ENCODE peak calls at places on chromosomes 16 and 17, in nine cellular contexts. Y is mucosa of descending colon; A is RWPE1; J is fibroblast of the aortic adventitia; Z is progenitor cell of endocrine pancreas; N is WERI-Rb-1; Q is A549; F is heart right ventricle; S is CD8-positive, alpha-beta T cell. C is an unnamed sample.

GRCh38 chr16:8569650-8570338 is 20.5 kb downstream of the TMEM114 start:
- DNase-seq in Y (no peak), A (no peak), J (no peak), Z (no peak), N (no peak), Q (no peak), F (no peak), S (no peak), C (peak; percentile 22)

GRCh38 chr17:69669441-69670178 is 255.1 kb downstream of the MAP2K6 start:
- DNase-seq in Y (no peak), A (no peak), J (peak; percentile 33), Z (no peak), N (no peak), Q (no peak), F (no peak), S (no peak), C (no peak)

GRCh38 chr16:534856-535445 is 7.4 kb downstream of the CAPN15 start:
- DNase-seq in Y (no peak), A (no peak), J (no peak), Z (no peak), N (no peak), Q (no peak), F (no peak), S (no peak), C (no peak)

GRCh38 chr16:9971907-9972306 is 210.3 kb downstream of the GRIN2A start:
- DNase-seq in Y (no peak), A (no peak), J (no peak), Z (no peak), N (no peak), Q (no peak), F (no peak), S (no peak), C (no peak)

GRCh38 chr17:61065263-61065773 is 334.3 kb upstream of the TBX2 start:
- DNase-seq in Y (no peak), A (no peak), J (peak; percentile 63), Z (no peak), N (no peak), Q (peak; percentile 23), F (peak; percentile 11), S (no peak), C (no peak)

GRCh38 chr16:86732621-86733297 is 154.4 kb downstream of the FOXL1 start:
- DNase-seq in Y (no peak), A (no peak), J (peak; percentile 40), Z (no peak), N (no peak), Q (no peak), F (no peak), S (no peak), C (peak; percentile 56)

GRCh38 chr16:53643474-53643873 is 60.2 kb downstream of the RPGRIP1L start:
- DNase-seq in Y (no peak), A (no peak), J (no peak), Z (no peak), N (no peak), Q (no peak), F (no peak), S (no peak), C (no peak)

GRCh38 chr16:56916571-56917403 is 15.2 kb upstream of the HERPUD1 start:
- DNase-seq in Y (no peak), A (no peak), J (no peak), Z (no peak), N (no peak), Q (no peak), F (no peak), S (no peak), C (no peak)

GRCh38 chr16:19884021-19884485 is 595 bp downstream of the GPRC5B start:
- DNase-seq in Y (peak; percentile 53), A (no peak), J (no peak), Z (peak; percentile 25), N (no peak), Q (no peak), F (peak; percentile 34), S (no peak), C (peak; percentile 26)

GRCh38 chr16:19885456-19886060 is 910 bp upstream of the GPRC5B start:
- DNase-seq in Y (no peak), A (no peak), J (no peak), Z (no peak), N (no peak), Q (no peak), F (peak; percentile 22), S (peak; percentile 29), C (peak; percentile 39)

GRCh38 chr16:19886061-19886792 is 1.6 kb upstream of the GPRC5B start:
- DNase-seq in Y (peak; percentile 61), A (peak; percentile 59), J (peak; percentile 83), Z (peak; percentile 65), N (peak; percentile 73), Q (peak; percentile 88), F (peak; percentile 78), S (peak; percentile 75), C (peak; percentile 88)

GRCh38 chr16:19883296-19883951 is 1.2 kb downstream of the GPRC5B start:
- DNase-seq in Y (no peak), A (no peak), J (peak; percentile 55), Z (peak; percentile 45), N (no peak), Q (no peak), F (peak; percentile 62), S (no peak), C (peak; percentile 34)

DNA sequence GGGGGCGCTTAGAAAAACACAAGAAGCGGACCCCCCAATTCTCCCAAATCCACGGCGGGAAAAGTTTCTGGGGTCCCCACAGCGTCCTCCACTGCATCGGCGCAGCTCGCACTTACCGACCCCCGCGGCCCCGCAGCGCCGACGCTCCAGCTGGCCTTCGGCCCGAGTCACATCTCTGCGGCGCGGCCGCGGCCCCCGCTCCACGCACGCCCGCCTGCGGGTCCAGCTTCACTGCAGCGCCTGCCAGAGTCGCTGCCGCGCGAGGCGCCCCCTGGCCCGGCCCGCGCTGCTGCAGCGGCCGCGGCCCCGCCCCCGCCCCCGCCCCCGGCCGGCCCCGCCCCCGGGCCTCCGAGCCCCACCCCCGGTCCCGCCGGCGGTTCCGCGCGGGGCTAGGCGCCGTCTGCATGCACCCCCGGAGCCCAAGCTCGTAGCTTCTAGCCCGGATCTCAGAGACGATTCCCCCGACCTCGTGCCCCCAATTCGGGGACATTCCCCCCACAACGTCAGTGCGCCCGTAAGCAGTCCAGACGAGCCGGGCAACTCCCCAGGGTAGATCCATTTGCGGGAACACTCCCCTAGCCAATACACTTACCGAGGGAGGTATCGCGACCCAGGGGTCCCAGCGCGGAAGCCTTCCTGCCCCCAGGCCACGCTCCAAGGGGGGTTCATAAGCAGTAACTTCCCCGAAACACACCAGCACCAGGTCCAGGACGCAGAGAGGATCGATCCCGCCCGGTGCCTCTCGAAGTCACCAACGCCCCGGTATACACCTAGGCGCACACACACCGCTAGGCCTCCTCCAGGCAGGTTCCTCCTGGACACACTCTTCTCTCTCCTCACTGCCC is at the start of gene GPRC5B:
- DNase-seq in Y (peak; percentile 54), A (peak; percentile 36), J (peak; percentile 36), Z (peak; percentile 48), N (peak; percentile 51), Q (peak; percentile 46), F (peak; percentile 53), S (peak; percentile 46), C (peak; percentile 72)
- TF ChIP-seq CTCF in Y (no peak), A (no peak), J (no peak), Z (peak; percentile 28), N (peak; percentile 47), Q (peak; percentile 57), F (no peak), S (no peak), C (no peak)

DNA sequence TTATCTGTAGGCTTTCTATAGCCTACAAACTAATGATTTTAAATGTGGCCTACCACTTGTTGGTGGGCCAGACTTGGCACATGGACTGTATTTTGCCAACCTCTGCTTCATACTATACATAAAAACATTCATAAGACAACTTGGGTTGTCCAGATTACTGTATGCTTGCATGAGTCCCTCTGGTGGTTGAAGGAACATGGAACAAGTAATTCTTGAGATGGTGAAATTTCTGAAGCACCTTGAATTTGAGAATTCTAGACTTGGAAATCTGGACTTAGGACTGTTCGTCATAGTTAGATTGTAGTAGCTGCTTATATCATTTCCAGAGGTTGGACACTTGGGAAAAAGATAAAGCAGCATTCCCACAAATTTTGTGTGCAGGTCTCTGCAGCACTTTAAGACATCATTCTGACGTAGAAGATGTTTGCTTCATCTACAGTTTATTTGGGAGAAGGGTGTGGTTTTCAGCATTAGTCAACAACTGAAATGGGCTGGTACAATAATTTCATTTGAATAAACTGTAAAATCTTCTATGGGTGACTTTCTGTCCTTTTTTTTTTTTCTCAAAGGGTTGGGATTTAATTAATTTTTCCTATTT is 31.2 kb downstream of the NFATC3 start:
- DNase-seq in Y (no peak), A (peak; percentile 29), J (peak; percentile 62), Z (no peak), N (no peak), Q (peak; percentile 61), F (no peak), S (no peak), C (no peak)
- TF ChIP-seq CTCF in Y (no peak), A (peak; percentile 54), J (peak; percentile 73), Z (peak; percentile 46), N (peak; percentile 14), Q (peak; percentile 47), F (peak; percentile 38), S (peak; percentile 77), C (peak; percentile 28)

GRCh38 chr16:75798714-75799113 is 72.4 kb upstream of the CPHXL start:
- DNase-seq in Y (no peak), A (no peak), J (no peak), Z (no peak), N (no peak), Q (no peak), F (no peak), S (no peak), C (no peak)

GRCh38 chr16:75803753-75804152 is 77.5 kb upstream of the CPHXL start:
- DNase-seq in Y (no peak), A (no peak), J (no peak), Z (no peak), N (no peak), Q (no peak), F (no peak), S (no peak), C (no peak)

GRCh38 chr16:75805946-75806345 is 79.7 kb upstream of the CPHXL start:
- DNase-seq in Y (no peak), A (no peak), J (no peak), Z (no peak), N (peak; percentile 50), Q (no peak), F (no peak), S (no peak), C (no peak)

GRCh38 chr16:75804368-75804767 is 78.1 kb upstream of the CPHXL start:
- DNase-seq in Y (no peak), A (no peak), J (no peak), Z (no peak), N (no peak), Q (no peak), F (no peak), S (no peak), C (no peak)

GRCh38 chr16:75801307-75801706 is 75.0 kb upstream of the CPHXL start:
- DNase-seq in Y (no peak), A (no peak), J (no peak), Z (no peak), N (no peak), Q (no peak), F (no peak), S (no peak), C (no peak)
- TF ChIP-seq CTCF in Y (no peak), A (peak; percentile 33), J (no peak), Z (peak; percentile 43), N (no peak), Q (peak; percentile 37), F (no peak), S (no peak), C (no peak)

DNA sequence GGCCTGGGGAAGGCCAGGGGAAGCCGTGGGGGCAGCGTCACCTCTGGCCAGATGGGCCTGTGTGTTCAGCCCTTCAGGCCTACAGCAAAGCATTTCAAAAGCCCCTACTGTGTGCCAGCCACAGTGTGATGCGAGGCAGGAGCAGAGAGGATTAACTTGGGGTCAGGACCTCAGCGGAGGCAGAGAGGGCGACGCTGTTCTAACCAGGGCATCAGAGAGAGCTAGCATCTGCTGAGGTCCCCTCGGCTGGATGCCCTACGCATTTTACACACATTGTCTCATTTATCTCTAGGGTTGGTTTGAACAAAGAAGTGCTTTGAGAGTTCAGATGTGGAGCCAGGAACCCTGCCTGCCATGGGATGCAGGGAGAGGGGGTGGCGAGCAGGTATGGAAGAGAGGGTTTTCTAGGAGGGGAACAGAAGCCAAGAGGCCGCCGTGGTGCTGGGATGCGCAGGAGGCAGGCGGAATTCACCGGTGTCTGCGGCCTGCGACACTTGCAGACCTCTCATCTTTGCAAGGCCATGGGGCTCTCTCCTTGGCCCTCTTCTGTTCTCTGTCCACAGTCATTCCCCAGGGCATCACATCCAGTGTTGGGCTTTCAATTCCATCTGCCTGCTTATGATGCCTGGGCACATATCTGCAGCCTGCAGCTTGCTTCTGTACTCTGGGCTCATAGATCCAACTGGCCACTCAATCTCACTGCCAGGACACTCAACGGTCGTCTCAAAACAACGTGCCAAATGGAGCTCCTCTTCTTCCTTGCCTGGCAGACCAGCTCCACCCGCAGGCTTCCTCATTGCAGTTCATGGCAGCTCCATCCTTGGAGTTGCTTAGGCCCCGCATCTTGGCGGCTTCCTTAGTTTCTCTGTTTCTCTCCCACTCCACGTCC is 8.1 kb upstream of the NKD1 start:
- DNase-seq in Y (no peak), A (no peak), J (no peak), Z (no peak), N (peak; percentile 47), Q (no peak), F (no peak), S (no peak), C (no peak)
- TF ChIP-seq CTCF in Y (no peak), A (no peak), J (no peak), Z (no peak), N (peak; percentile 62), Q (no peak), F (no peak), S (no peak), C (no peak)